ENCODE peak calls at places on chromosomes 2 and 18, in ten cellular contexts. One of them, this sample, is unnamed.

GRCh38 chr18:45253973-45254372 is 361.3 kb upstream of the SLC14A2 start:
- DNase-seq in activated T-cell treated with anti-CD3 and anti-CD28 coated beads for 1 hour: no peak
- DNase-seq in MM.1S: no peak
- DNase-seq in NCI-H2081: no peak
- DNase-seq in AML-193: no peak
- DNase-seq in progenitor cell of endocrine pancreas: no peak
- DNase-seq in A673: no peak
- DNase-seq in stimulated activated CD4-positive, alpha-beta T cell treated with anti-CD3 and anti-CD28 coated beads, Interleukin-1b, Interleukin-23, amount 100 ng/mL, for 24 hours: no peak
- DNase-seq in stimulated activated CD8-positive, alpha-beta memory T cell treated with anti-CD3 and anti-CD28 coated beads, Interleukin-15, amount 100 ng/mL, for 24 hours: no peak
- DNase-seq in astrocyte of the spinal cord: no peak
- DNase-seq in this sample: no peak

GRCh38 chr2:138275292-138275690 is 226.3 kb upstream of the SPOPL start:
- DNase-seq in activated T-cell treated with anti-CD3 and anti-CD28 coated beads for 1 hour: no peak
- DNase-seq in MM.1S: no peak
- DNase-seq in NCI-H2081: no peak
- DNase-seq in AML-193: no peak
- DNase-seq in progenitor cell of endocrine pancreas: no peak
- DNase-seq in A673: no peak
- DNase-seq in stimulated activated CD4-positive, alpha-beta T cell treated with anti-CD3 and anti-CD28 coated beads, Interleukin-1b, Interleukin-23, amount 100 ng/mL, for 24 hours: no peak
- DNase-seq in stimulated activated CD8-positive, alpha-beta memory T cell treated with anti-CD3 and anti-CD28 coated beads, Interleukin-15, amount 100 ng/mL, for 24 hours: no peak
- DNase-seq in astrocyte of the spinal cord: no peak
- DNase-seq in this sample: no peak

GRCh38 chr2:2269989-2270562 is 61.0 kb downstream of the MYT1L start:
- DNase-seq in activated T-cell treated with anti-CD3 and anti-CD28 coated beads for 1 hour: no peak
- DNase-seq in MM.1S: no peak
- DNase-seq in NCI-H2081: no peak
- DNase-seq in AML-193: no peak
- DNase-seq in progenitor cell of endocrine pancreas: no peak
- DNase-seq in A673: no peak
- DNase-seq in stimulated activated CD4-positive, alpha-beta T cell treated with anti-CD3 and anti-CD28 coated beads, Interleukin-1b, Interleukin-23, amount 100 ng/mL, for 24 hours: no peak
- DNase-seq in stimulated activated CD8-positive, alpha-beta memory T cell treated with anti-CD3 and anti-CD28 coated beads, Interleukin-15, amount 100 ng/mL, for 24 hours: no peak
- DNase-seq in astrocyte of the spinal cord: no peak
- DNase-seq in this sample: no peak

GRCh38 chr2:13193075-13193474 is 476.3 kb downstream of the TRIB2 start:
- DNase-seq in activated T-cell treated with anti-CD3 and anti-CD28 coated beads for 1 hour: no peak
- DNase-seq in MM.1S: peak; percentile 83
- DNase-seq in NCI-H2081: no peak
- DNase-seq in AML-193: no peak
- DNase-seq in progenitor cell of endocrine pancreas: no peak
- DNase-seq in A673: peak; percentile 77
- DNase-seq in stimulated activated CD4-positive, alpha-beta T cell treated with anti-CD3 and anti-CD28 coated beads, Interleukin-1b, Interleukin-23, amount 100 ng/mL, for 24 hours: no peak
- DNase-seq in stimulated activated CD8-positive, alpha-beta memory T cell treated with anti-CD3 and anti-CD28 coated beads, Interleukin-15, amount 100 ng/mL, for 24 hours: no peak
- DNase-seq in astrocyte of the spinal cord: peak; percentile 16
- DNase-seq in this sample: no peak

GRCh38 chr18:46502444-46502843 is 154.6 kb downstream of the LOXHD1 start:
- DNase-seq in activated T-cell treated with anti-CD3 and anti-CD28 coated beads for 1 hour: no peak
- DNase-seq in MM.1S: peak; percentile 31
- DNase-seq in NCI-H2081: no peak
- DNase-seq in AML-193: peak; percentile 1
- DNase-seq in progenitor cell of endocrine pancreas: peak; percentile 48
- DNase-seq in A673: peak; percentile 12
- DNase-seq in stimulated activated CD4-positive, alpha-beta T cell treated with anti-CD3 and anti-CD28 coated beads, Interleukin-1b, Interleukin-23, amount 100 ng/mL, for 24 hours: no peak
- DNase-seq in stimulated activated CD8-positive, alpha-beta memory T cell treated with anti-CD3 and anti-CD28 coated beads, Interleukin-15, amount 100 ng/mL, for 24 hours: no peak
- DNase-seq in astrocyte of the spinal cord: peak; percentile 2
- DNase-seq in this sample: no peak

GRCh38 chr2:114729025-114729424 is 286.6 kb downstream of the DPP10 start:
- DNase-seq in activated T-cell treated with anti-CD3 and anti-CD28 coated beads for 1 hour: no peak
- DNase-seq in MM.1S: no peak
- DNase-seq in NCI-H2081: peak; percentile 9
- DNase-seq in AML-193: no peak
- DNase-seq in progenitor cell of endocrine pancreas: no peak
- DNase-seq in A673: no peak
- DNase-seq in stimulated activated CD4-positive, alpha-beta T cell treated with anti-CD3 and anti-CD28 coated beads, Interleukin-1b, Interleukin-23, amount 100 ng/mL, for 24 hours: no peak
- DNase-seq in stimulated activated CD8-positive, alpha-beta memory T cell treated with anti-CD3 and anti-CD28 coated beads, Interleukin-15, amount 100 ng/mL, for 24 hours: no peak
- DNase-seq in astrocyte of the spinal cord: no peak
- DNase-seq in this sample: no peak

GRCh38 chr2:8633735-8634313 is 48.0 kb upstream of the ID2 start:
- DNase-seq in activated T-cell treated with anti-CD3 and anti-CD28 coated beads for 1 hour: no peak
- DNase-seq in MM.1S: no peak
- DNase-seq in NCI-H2081: no peak
- DNase-seq in AML-193: no peak
- DNase-seq in progenitor cell of endocrine pancreas: no peak
- DNase-seq in A673: peak; percentile 75
- DNase-seq in stimulated activated CD4-positive, alpha-beta T cell treated with anti-CD3 and anti-CD28 coated beads, Interleukin-1b, Interleukin-23, amount 100 ng/mL, for 24 hours: no peak
- DNase-seq in stimulated activated CD8-positive, alpha-beta memory T cell treated with anti-CD3 and anti-CD28 coated beads, Interleukin-15, amount 100 ng/mL, for 24 hours: no peak
- DNase-seq in astrocyte of the spinal cord: peak; percentile 86
- DNase-seq in this sample: no peak

GRCh38 chr2:129167456-129167855 is 812.0 kb upstream of the RAB6C start:
- DNase-seq in activated T-cell treated with anti-CD3 and anti-CD28 coated beads for 1 hour: no peak
- DNase-seq in MM.1S: no peak
- DNase-seq in NCI-H2081: no peak
- DNase-seq in AML-193: no peak
- DNase-seq in progenitor cell of endocrine pancreas: no peak
- DNase-seq in A673: no peak
- DNase-seq in stimulated activated CD4-positive, alpha-beta T cell treated with anti-CD3 and anti-CD28 coated beads, Interleukin-1b, Interleukin-23, amount 100 ng/mL, for 24 hours: no peak
- DNase-seq in stimulated activated CD8-positive, alpha-beta memory T cell treated with anti-CD3 and anti-CD28 coated beads, Interleukin-15, amount 100 ng/mL, for 24 hours: no peak
- DNase-seq in astrocyte of the spinal cord: no peak
- DNase-seq in this sample: no peak

GRCh38 chr2:156333274-156333950 is 891 bp upstream of the NR4A2 start:
- DNase-seq in activated T-cell treated with anti-CD3 and anti-CD28 coated beads for 1 hour: no peak
- DNase-seq in MM.1S: peak; percentile 40
- DNase-seq in NCI-H2081: no peak
- DNase-seq in AML-193: peak; percentile 26
- DNase-seq in progenitor cell of endocrine pancreas: no peak
- DNase-seq in A673: no peak
- DNase-seq in stimulated activated CD4-positive, alpha-beta T cell treated with anti-CD3 and anti-CD28 coated beads, Interleukin-1b, Interleukin-23, amount 100 ng/mL, for 24 hours: no peak
- DNase-seq in stimulated activated CD8-positive, alpha-beta memory T cell treated with anti-CD3 and anti-CD28 coated beads, Interleukin-15, amount 100 ng/mL, for 24 hours: no peak
- DNase-seq in astrocyte of the spinal cord: peak; percentile 50
- DNase-seq in this sample: no peak

GRCh38 chr18:79927597-79928562 is 23.6 kb downstream of the SLC66A2 start:
- DNase-seq in activated T-cell treated with anti-CD3 and anti-CD28 coated beads for 1 hour: no peak
- DNase-seq in MM.1S: no peak
- DNase-seq in NCI-H2081: no peak
- DNase-seq in AML-193: no peak
- DNase-seq in progenitor cell of endocrine pancreas: no peak
- DNase-seq in A673: no peak
- DNase-seq in stimulated activated CD4-positive, alpha-beta T cell treated with anti-CD3 and anti-CD28 coated beads, Interleukin-1b, Interleukin-23, amount 100 ng/mL, for 24 hours: no peak
- DNase-seq in stimulated activated CD8-positive, alpha-beta memory T cell treated with anti-CD3 and anti-CD28 coated beads, Interleukin-15, amount 100 ng/mL, for 24 hours: no peak
- DNase-seq in astrocyte of the spinal cord: no peak
- DNase-seq in this sample: peak; percentile 14

GRCh38 chr2:195337597-195337996 is 319.4 kb upstream of the SLC39A10 start:
- DNase-seq in activated T-cell treated with anti-CD3 and anti-CD28 coated beads for 1 hour: no peak
- DNase-seq in MM.1S: no peak
- DNase-seq in NCI-H2081: no peak
- DNase-seq in AML-193: peak; percentile 78
- DNase-seq in progenitor cell of endocrine pancreas: no peak
- DNase-seq in A673: no peak
- DNase-seq in stimulated activated CD4-positive, alpha-beta T cell treated with anti-CD3 and anti-CD28 coated beads, Interleukin-1b, Interleukin-23, amount 100 ng/mL, for 24 hours: no peak
- DNase-seq in stimulated activated CD8-positive, alpha-beta memory T cell treated with anti-CD3 and anti-CD28 coated beads, Interleukin-15, amount 100 ng/mL, for 24 hours: no peak
- DNase-seq in astrocyte of the spinal cord: no peak
- DNase-seq in this sample: no peak

GRCh38 chr2:157302492-157303099 is 23.0 kb downstream of the ERMN start:
- DNase-seq in activated T-cell treated with anti-CD3 and anti-CD28 coated beads for 1 hour: no peak
- DNase-seq in MM.1S: peak; percentile 63
- DNase-seq in NCI-H2081: peak; percentile 65
- DNase-seq in AML-193: peak; percentile 60
- DNase-seq in progenitor cell of endocrine pancreas: no peak
- DNase-seq in A673: peak; percentile 70
- DNase-seq in stimulated activated CD4-positive, alpha-beta T cell treated with anti-CD3 and anti-CD28 coated beads, Interleukin-1b, Interleukin-23, amount 100 ng/mL, for 24 hours: no peak
- DNase-seq in stimulated activated CD8-positive, alpha-beta memory T cell treated with anti-CD3 and anti-CD28 coated beads, Interleukin-15, amount 100 ng/mL, for 24 hours: no peak
- DNase-seq in astrocyte of the spinal cord: peak; percentile 54
- DNase-seq in this sample: peak; percentile 31

GRCh38 chr18:33923980-33924379 is 300.7 kb downstream of the NOL4 start:
- DNase-seq in activated T-cell treated with anti-CD3 and anti-CD28 coated beads for 1 hour: no peak
- DNase-seq in MM.1S: no peak
- DNase-seq in NCI-H2081: peak; percentile 76
- DNase-seq in AML-193: no peak
- DNase-seq in progenitor cell of endocrine pancreas: no peak
- DNase-seq in A673: no peak
- DNase-seq in stimulated activated CD4-positive, alpha-beta T cell treated with anti-CD3 and anti-CD28 coated beads, Interleukin-1b, Interleukin-23, amount 100 ng/mL, for 24 hours: no peak
- DNase-seq in stimulated activated CD8-positive, alpha-beta memory T cell treated with anti-CD3 and anti-CD28 coated beads, Interleukin-15, amount 100 ng/mL, for 24 hours: no peak
- DNase-seq in astrocyte of the spinal cord: no peak
- DNase-seq in this sample: no peak

GRCh38 chr2:189954989-189955388 is 107.5 kb downstream of the MSTN start:
- DNase-seq in activated T-cell treated with anti-CD3 and anti-CD28 coated beads for 1 hour: no peak
- DNase-seq in MM.1S: peak; percentile 60
- DNase-seq in NCI-H2081: no peak
- DNase-seq in AML-193: no peak
- DNase-seq in progenitor cell of endocrine pancreas: no peak
- DNase-seq in A673: no peak
- DNase-seq in stimulated activated CD4-positive, alpha-beta T cell treated with anti-CD3 and anti-CD28 coated beads, Interleukin-1b, Interleukin-23, amount 100 ng/mL, for 24 hours: no peak
- DNase-seq in stimulated activated CD8-positive, alpha-beta memory T cell treated with anti-CD3 and anti-CD28 coated beads, Interleukin-15, amount 100 ng/mL, for 24 hours: no peak
- DNase-seq in astrocyte of the spinal cord: no peak
- DNase-seq in this sample: no peak

GRCh38 chr2:31967790-31968189 is 43.0 kb downstream of the MEMO1 start:
- DNase-seq in activated T-cell treated with anti-CD3 and anti-CD28 coated beads for 1 hour: no peak
- DNase-seq in MM.1S: no peak
- DNase-seq in NCI-H2081: no peak
- DNase-seq in AML-193: no peak
- DNase-seq in progenitor cell of endocrine pancreas: no peak
- DNase-seq in A673: no peak
- DNase-seq in stimulated activated CD4-positive, alpha-beta T cell treated with anti-CD3 and anti-CD28 coated beads, Interleukin-1b, Interleukin-23, amount 100 ng/mL, for 24 hours: no peak
- DNase-seq in stimulated activated CD8-positive, alpha-beta memory T cell treated with anti-CD3 and anti-CD28 coated beads, Interleukin-15, amount 100 ng/mL, for 24 hours: no peak
- DNase-seq in astrocyte of the spinal cord: no peak
- DNase-seq in this sample: no peak

GRCh38 chr18:63421514-63421913 is 762 bp downstream of the VPS4B start:
- DNase-seq in activated T-cell treated with anti-CD3 and anti-CD28 coated beads for 1 hour: no peak
- DNase-seq in MM.1S: no peak
- DNase-seq in NCI-H2081: no peak
- DNase-seq in AML-193: no peak
- DNase-seq in progenitor cell of endocrine pancreas: no peak
- DNase-seq in A673: no peak
- DNase-seq in stimulated activated CD4-positive, alpha-beta T cell treated with anti-CD3 and anti-CD28 coated beads, Interleukin-1b, Interleukin-23, amount 100 ng/mL, for 24 hours: no peak
- DNase-seq in stimulated activated CD8-positive, alpha-beta memory T cell treated with anti-CD3 and anti-CD28 coated beads, Interleukin-15, amount 100 ng/mL, for 24 hours: no peak
- DNase-seq in astrocyte of the spinal cord: no peak
- DNase-seq in this sample: no peak

This sample was measured in body of pancreas.